ENCODE peak calls at places on chromosomes 5 and 9, in nine cellular contexts. F, S, E, N, Q, M, Z, D and U are unnamed samples.

GRCh38 chr9:4769321-4770080 is 23.2 kb upstream of the RCL1 start:
- DNase-seq in F (no peak), S (no peak), E (no peak), N (no peak), Q (no peak), M (no peak), Z (peak), D (no peak), U (no peak)

GRCh38 chr5:2204366-2205184 is 321.9 kb upstream of the IRX4 start:
- DNase-seq in F (no peak), S (no peak), E (no peak), N (no peak), Q (peak), M (no peak), Z (no peak), D (peak), U (peak)

GRCh38 chr9:109972026-109973005 is 192.3 kb downstream of the PALM2AKAP2 start:
- DNase-seq in F (no peak), S (no peak), E (no peak), N (no peak), Q (no peak), M (no peak), Z (no peak), D (no peak), U (no peak)

GRCh38 chr9:98792096-98792490 is 4.3 kb downstream of the ANKS6 start:
- DNase-seq in F (no peak), S (no peak), E (no peak), N (no peak), Q (peak), M (no peak), Z (no peak), D (no peak), U (no peak)

GRCh38 chr5:171453056-171453725 is 33.7 kb downstream of the FGF18 start:
- DNase-seq in F (no peak), S (no peak), E (no peak), N (no peak), Q (no peak), M (no peak), Z (no peak), D (no peak), U (no peak)

GRCh38 chr9:113373676-113374392 is 3.0 kb downstream of the HDHD3 start:
- DNase-seq in F (no peak), S (no peak), E (no peak), N (no peak), Q (no peak), M (no peak), Z (no peak), D (no peak), U (no peak)

GRCh38 chr9:111525056-111525977 is at the start of gene ZNF483:
- DNase-seq in F (no peak), S (peak), E (peak), N (peak), Q (peak), M (peak), Z (peak), D (peak), U (peak)

GRCh38 chr5:82952326-82952725 is 124.9 kb downstream of the TMEM167A start:
- DNase-seq in F (no peak), S (no peak), E (no peak), N (no peak), Q (no peak), M (no peak), Z (no peak), D (no peak), U (no peak)

GRCh38 chr9:116286287-116286686 is 132.7 kb downstream of the PAPPA start:
- DNase-seq in F (no peak), S (no peak), E (no peak), N (no peak), Q (no peak), M (no peak), Z (no peak), D (no peak), U (no peak)

GRCh38 chr5:143443330-143443729 is 39.8 kb upstream of the NR3C1 start:
- DNase-seq in F (no peak), S (no peak), E (no peak), N (no peak), Q (no peak), M (no peak), Z (no peak), D (no peak), U (no peak)

GRCh38 chr5:120463991-120464626 is at the start of gene PRR16:
- DNase-seq in F (no peak), S (peak), E (no peak), N (peak), Q (no peak), M (no peak), Z (peak), D (peak), U (peak)

GRCh38 chr5:37626266-37626665 is 213.6 kb downstream of the GDNF start:
- DNase-seq in F (no peak), S (no peak), E (no peak), N (no peak), Q (no peak), M (no peak), Z (no peak), D (no peak), U (no peak)

GRCh38 chr5:164504141-164504772 is 998.8 kb downstream of the MAT2B start:
- DNase-seq in F (no peak), S (peak), E (no peak), N (peak), Q (no peak), M (no peak), Z (peak), D (peak), U (peak)

GRCh38 chr5:61055434-61056006 is 106.7 kb downstream of the SMIM15 start:
- DNase-seq in F (no peak), S (peak), E (no peak), N (no peak), Q (no peak), M (no peak), Z (peak), D (peak), U (no peak)

GRCh38 chr5:157372472-157372822 is 87.6 kb upstream of the NIPAL4 start:
- DNase-seq in F (no peak), S (no peak), E (peak), N (no peak), Q (no peak), M (no peak), Z (no peak), D (no peak), U (no peak)

GRCh38 chr5:147534172-147534951 is 24.5 kb upstream of the DPYSL3 start:
- DNase-seq in F (no peak), S (no peak), E (no peak), N (no peak), Q (no peak), M (no peak), Z (peak), D (no peak), U (no peak)

GRCh38 chr5:113218906-113219517 is 215.8 kb downstream of the TSSK1B start:
- DNase-seq in F (no peak), S (no peak), E (no peak), N (no peak), Q (no peak), M (no peak), Z (no peak), D (no peak), U (no peak)

GRCh38 chr5:41223962-41224361 is 10.6 kb upstream of the C6 start:
- DNase-seq in F (no peak), S (no peak), E (no peak), N (no peak), Q (no peak), M (no peak), Z (no peak), D (no peak), U (no peak)

GRCh38 chr5:172659909-172660628 is 19.0 kb downstream of the NEURL1B start:
- DNase-seq in F (no peak), S (peak), E (peak), N (peak), Q (peak), M (no peak), Z (peak), D (no peak), U (peak)

GRCh38 chr9:114097613-114098020 is 1.5 kb downstream of the KIF12 start:
- DNase-seq in F (no peak), S (no peak), E (no peak), N (no peak), Q (no peak), M (no peak), Z (peak), D (no peak), U (no peak)

GRCh38 chr9:110545705-110546104 is 33.8 kb downstream of the SVEP1 start:
- DNase-seq in F (no peak), S (no peak), E (no peak), N (no peak), Q (no peak), M (no peak), Z (peak), D (no peak), U (no peak)

GRCh38 chr5:92505145-92505544 is 1075.9 kb downstream of the NR2F1-AS1 start:
- DNase-seq in F (no peak), S (no peak), E (no peak), N (no peak), Q (no peak), M (no peak), Z (peak), D (no peak), U (no peak)

GRCh38 chr5:76762484-76762883 is 46.6 kb downstream of the F2R start:
- DNase-seq in F (no peak), S (no peak), E (no peak), N (no peak), Q (peak), M (no peak), Z (no peak), D (no peak), U (no peak)

DNA sequence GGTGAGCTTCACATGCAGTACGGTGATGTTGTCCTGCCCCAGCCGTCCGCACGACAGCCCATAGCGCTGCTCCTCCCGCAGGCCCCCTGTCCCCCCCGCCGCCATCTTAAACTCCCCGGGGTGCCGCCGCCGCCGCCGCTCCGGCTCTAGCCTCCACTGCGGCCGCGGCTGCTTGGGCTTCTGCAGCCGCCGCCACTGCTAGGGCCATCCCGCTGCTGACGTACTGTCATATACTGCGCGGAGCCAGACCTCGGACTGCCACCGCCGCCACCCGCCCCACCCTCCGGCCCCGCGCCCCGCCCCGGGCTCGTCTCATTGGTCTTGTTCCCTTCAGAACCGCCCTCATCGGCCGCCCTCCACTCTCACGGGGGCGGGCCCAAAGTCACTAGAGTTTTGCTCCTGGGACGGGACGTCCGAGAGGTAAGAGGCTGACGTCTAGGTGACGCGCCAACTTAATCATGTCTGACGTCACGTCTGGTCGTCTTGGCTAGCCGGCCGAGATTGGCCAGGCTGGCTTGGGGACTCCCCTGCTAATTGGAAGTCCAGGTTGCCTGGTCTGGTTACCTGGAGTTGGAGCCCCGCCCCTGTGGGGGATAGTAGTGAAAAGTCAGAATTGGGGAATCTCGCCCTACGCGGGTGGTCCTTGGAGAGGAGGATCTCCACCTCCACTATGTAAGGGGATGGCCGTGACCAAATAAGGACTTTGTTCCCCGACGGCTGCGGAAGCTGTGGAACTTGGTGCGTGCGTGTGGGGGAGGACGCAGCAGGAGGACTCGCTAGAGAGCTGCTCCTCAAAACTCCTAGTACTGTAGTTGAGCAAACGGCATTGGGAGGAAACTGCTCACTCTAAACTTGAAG is at the start of gene ELL2:
- DNase-seq in F (peak), S (peak), E (peak), N (peak), Q (peak), M (peak), Z (peak), D (peak), U (peak)
- TF ChIP-seq CTCF in F (no peak), S (no peak), E (no peak), N (no peak), Q (no peak), M (no peak), Z (no peak), D (no peak), U (no peak)

DNA sequence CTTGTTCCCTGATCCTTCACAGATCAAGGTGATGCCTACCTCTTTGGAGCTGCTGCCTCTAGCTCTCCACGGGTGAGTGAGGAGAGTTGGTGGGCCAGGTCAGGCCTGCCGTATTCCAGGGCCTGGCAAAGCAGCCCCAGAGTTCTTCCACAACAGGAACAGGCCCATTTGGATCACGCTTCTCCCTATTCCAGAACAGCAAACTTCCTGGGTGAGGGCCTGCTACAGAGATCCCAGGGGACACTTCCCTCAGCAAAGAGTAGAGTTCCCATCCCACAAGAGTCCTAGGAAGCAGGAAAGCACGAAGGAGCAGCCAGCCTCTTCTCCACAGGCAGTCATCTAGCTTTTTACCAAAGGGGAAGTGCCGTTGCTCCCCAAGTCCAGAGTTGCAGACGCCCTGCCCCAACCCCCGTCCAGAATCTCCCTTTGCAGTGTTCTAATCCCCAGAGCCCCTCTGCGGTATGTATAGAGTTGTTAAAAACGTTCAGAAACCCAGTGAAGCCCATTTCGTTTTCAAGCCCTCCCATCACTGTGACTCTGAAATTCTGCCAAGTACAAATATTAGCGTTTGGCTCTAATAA is 9.3 kb upstream of the DNAJB5 start:
- DNase-seq in F (no peak), S (no peak), E (no peak), N (no peak), Q (no peak), M (no peak), Z (no peak), D (no peak), U (no peak)
- TF ChIP-seq CTCF in F (no peak), S (no peak), E (no peak), N (no peak), Q (no peak), M (no peak), Z (no peak), D (no peak), U (no peak)

GRCh38 chr9:100401042-100401441 is 25.9 kb upstream of the MSANTD3 start:
- DNase-seq in F (no peak), S (no peak), E (no peak), N (no peak), Q (no peak), M (no peak), Z (no peak), D (no peak), U (no peak)
- TF ChIP-seq CTCF in F (no peak), S (no peak), E (no peak), N (no peak), Q (no peak), M (no peak), Z (no peak), D (no peak), U (no peak)

GRCh38 chr5:93600409-93601052 is 17.5 kb downstream of the NR2F1 start:
- DNase-seq in F (no peak), S (no peak), E (no peak), N (no peak), Q (no peak), M (no peak), Z (no peak), D (no peak), U (no peak)
- TF ChIP-seq CTCF in F (no peak), S (no peak), E (no peak), N (no peak), Q (no peak), M (no peak), Z (no peak), D (no peak), U (no peak)

GRCh38 chr5:132799392-132799791 is 13.7 kb upstream of the SOWAHA start:
- DNase-seq in F (no peak), S (no peak), E (no peak), N (no peak), Q (no peak), M (no peak), Z (no peak), D (no peak), U (no peak)

GRCh38 chr5:132807163-132807838 is 5.8 kb upstream of the SOWAHA start:
- DNase-seq in F (no peak), S (peak), E (no peak), N (peak), Q (no peak), M (no peak), Z (no peak), D (peak), U (no peak)

GRCh38 chr5:132800545-132800944 is 12.6 kb upstream of the SOWAHA start:
- DNase-seq in F (no peak), S (no peak), E (no peak), N (no peak), Q (no peak), M (no peak), Z (no peak), D (no peak), U (no peak)

GRCh38 chr5:132797651-132798050 is 15.5 kb upstream of the SOWAHA start:
- DNase-seq in F (no peak), S (no peak), E (no peak), N (no peak), Q (no peak), M (no peak), Z (no peak), D (no peak), U (no peak)

GRCh38 chr5:132802044-132802684 is 10.9 kb upstream of the SOWAHA start:
- DNase-seq in F (no peak), S (no peak), E (no peak), N (no peak), Q (no peak), M (no peak), Z (no peak), D (no peak), U (no peak)
- TF ChIP-seq CTCF in F (no peak), S (no peak), E (no peak), N (no peak), Q (no peak), M (no peak), Z (no peak), D (no peak), U (no peak)

GRCh38 chr9:127418037-127418471 is 6.1 kb upstream of the ZNF79 start:
- DNase-seq in F (no peak), S (peak), E (no peak), N (no peak), Q (no peak), M (peak), Z (no peak), D (peak), U (no peak)
- TF ChIP-seq CTCF in F (no peak), S (peak), E (no peak), N (peak), Q (no peak), M (peak), Z (peak), D (peak), U (peak)